ENCODE peak calls at places on chromosomes 6 and 20, in seven cellular contexts. One of them, this sample, is unnamed.

GRCh38 chr20:50455656-50456451 is 54.3 kb upstream of the PTPN1 start:
- DNase-seq in effector CD8-positive, alpha-beta T cell: no peak
- DNase-seq in astrocyte of the cerebellum: no peak
- DNase-seq in NCI-H1092 treated with DMSO at 0.1 percent for 48 hours: no peak
- DNase-seq in foreskin fibroblast: no peak
- DNase-seq in hypothalamus: no peak
- DNase-seq in thoracic aorta: no peak
- DNase-seq in this sample: no peak

GRCh38 chr6:111767752-111768430 is 105.4 kb downstream of the FYN start:
- DNase-seq in effector CD8-positive, alpha-beta T cell: no peak
- DNase-seq in astrocyte of the cerebellum: no peak
- DNase-seq in NCI-H1092 treated with DMSO at 0.1 percent for 48 hours: no peak
- DNase-seq in foreskin fibroblast: no peak
- DNase-seq in hypothalamus: no peak
- DNase-seq in thoracic aorta: no peak
- DNase-seq in this sample: no peak

GRCh38 chr20:39070484-39071231 is 108.5 kb downstream of the DHX35 start:
- DNase-seq in effector CD8-positive, alpha-beta T cell: no peak
- DNase-seq in astrocyte of the cerebellum: peak
- DNase-seq in NCI-H1092 treated with DMSO at 0.1 percent for 48 hours: no peak
- DNase-seq in foreskin fibroblast: peak
- DNase-seq in hypothalamus: no peak
- DNase-seq in thoracic aorta: no peak
- DNase-seq in this sample: peak

GRCh38 chr6:151058021-151058733 is 181.6 kb upstream of the AKAP12 start:
- DNase-seq in effector CD8-positive, alpha-beta T cell: no peak
- DNase-seq in astrocyte of the cerebellum: no peak
- DNase-seq in NCI-H1092 treated with DMSO at 0.1 percent for 48 hours: no peak
- DNase-seq in foreskin fibroblast: peak
- DNase-seq in hypothalamus: no peak
- DNase-seq in thoracic aorta: no peak
- DNase-seq in this sample: no peak

GRCh38 chr6:2351807-2352431 is 106.5 kb upstream of the GMDS start:
- DNase-seq in effector CD8-positive, alpha-beta T cell: no peak
- DNase-seq in astrocyte of the cerebellum: no peak
- DNase-seq in NCI-H1092 treated with DMSO at 0.1 percent for 48 hours: no peak
- DNase-seq in foreskin fibroblast: peak
- DNase-seq in hypothalamus: no peak
- DNase-seq in thoracic aorta: no peak
- DNase-seq in this sample: peak

GRCh38 chr6:42555477-42556457 is 8.1 kb upstream of the UBR2 start:
- DNase-seq in effector CD8-positive, alpha-beta T cell: no peak
- DNase-seq in astrocyte of the cerebellum: no peak
- DNase-seq in NCI-H1092 treated with DMSO at 0.1 percent for 48 hours: no peak
- DNase-seq in foreskin fibroblast: no peak
- DNase-seq in hypothalamus: no peak
- DNase-seq in thoracic aorta: no peak
- DNase-seq in this sample: no peak

GRCh38 chr20:58033026-58033536 is 195.4 kb downstream of the ANKRD60 start:
- DNase-seq in effector CD8-positive, alpha-beta T cell: no peak
- DNase-seq in astrocyte of the cerebellum: no peak
- DNase-seq in NCI-H1092 treated with DMSO at 0.1 percent for 48 hours: no peak
- DNase-seq in foreskin fibroblast: no peak
- DNase-seq in hypothalamus: no peak
- DNase-seq in thoracic aorta: no peak
- DNase-seq in this sample: no peak

GRCh38 chr20:51660741-51661608 is 107.2 kb downstream of the ATP9A start:
- DNase-seq in effector CD8-positive, alpha-beta T cell: no peak
- DNase-seq in astrocyte of the cerebellum: peak
- DNase-seq in NCI-H1092 treated with DMSO at 0.1 percent for 48 hours: no peak
- DNase-seq in foreskin fibroblast: peak
- DNase-seq in hypothalamus: no peak
- DNase-seq in thoracic aorta: no peak
- DNase-seq in this sample: peak

GRCh38 chr6:2141644-2142290 is 103.6 kb downstream of the GMDS start:
- DNase-seq in effector CD8-positive, alpha-beta T cell: no peak
- DNase-seq in astrocyte of the cerebellum: no peak
- DNase-seq in NCI-H1092 treated with DMSO at 0.1 percent for 48 hours: no peak
- DNase-seq in foreskin fibroblast: no peak
- DNase-seq in hypothalamus: no peak
- DNase-seq in thoracic aorta: no peak
- DNase-seq in this sample: no peak

GRCh38 chr6:157556671-157557430 is 175.9 kb downstream of the ZDHHC14 start:
- DNase-seq in effector CD8-positive, alpha-beta T cell: no peak
- DNase-seq in astrocyte of the cerebellum: no peak
- DNase-seq in NCI-H1092 treated with DMSO at 0.1 percent for 48 hours: peak
- DNase-seq in foreskin fibroblast: no peak
- DNase-seq in hypothalamus: no peak
- DNase-seq in thoracic aorta: no peak
- DNase-seq in this sample: no peak

GRCh38 chr6:12602951-12603710 is 113.4 kb upstream of the PHACTR1 start:
- DNase-seq in effector CD8-positive, alpha-beta T cell: no peak
- DNase-seq in astrocyte of the cerebellum: peak
- DNase-seq in NCI-H1092 treated with DMSO at 0.1 percent for 48 hours: peak
- DNase-seq in foreskin fibroblast: peak
- DNase-seq in hypothalamus: no peak
- DNase-seq in thoracic aorta: no peak
- DNase-seq in this sample: peak